ENCODE peak calls at places on chromosomes 11 and 22, in ten cellular contexts. C, P, R, D, S, H, B, O, Y and V are unnamed samples.

GRCh38 chr22:29813563-29813962 is 24.5 kb downstream of the ASCC2 start:
- DNase-seq in B (no peak), H (no peak), C (no peak), P (no peak), O (no peak), S (no peak), R (peak), D (no peak), Y (peak), V (peak)

GRCh38 chr22:29753808-29754657 is 12.8 kb downstream of the ZMAT5 start:
- DNase-seq in C (no peak), P (no peak), R (no peak), B (no peak), S (no peak), Y (no peak), H (no peak), D (no peak), O (no peak), V (no peak)

GRCh38 chr11:61495801-61496601 is 12.5 kb upstream of the LRRC10B start:
- DNase-seq in D (no peak), Y (no peak), P (no peak), H (no peak), O (no peak), C (no peak), B (no peak), R (no peak), S (no peak), V (no peak)

GRCh38 chr11:110294509-110294908 is 1.9 kb downstream of the RDX start:
- DNase-seq in D (no peak), C (no peak), B (no peak), Y (peak), S (no peak), R (no peak), O (no peak), H (no peak), P (no peak), V (no peak)

GRCh38 chr11:84887055-84887629 is 740.0 kb downstream of the DLG2 start:
- DNase-seq in H (no peak), D (no peak), C (no peak), B (no peak), P (no peak), S (no peak), O (no peak), Y (no peak), R (no peak), V (no peak)

GRCh38 chr22:36417281-36417686 is 29.5 kb upstream of the MYH9 start:
- DNase-seq in D (no peak), P (no peak), S (no peak), R (no peak), B (no peak), O (peak), C (no peak), Y (peak), H (peak), V (peak)

GRCh38 chr22:27573280-27573711 is 228.3 kb downstream of the MN1 start:
- DNase-seq in S (no peak), H (no peak), D (no peak), C (no peak), Y (no peak), B (no peak), O (no peak), P (no peak), R (no peak), V (no peak)

GRCh38 chr11:199004-199581 is 6.2 kb downstream of the SCGB1C1 start:
- DNase-seq in H (peak), S (no peak), R (no peak), C (no peak), B (no peak), Y (no peak), O (peak), D (no peak), P (peak), V (no peak)

GRCh38 chr11:130227373-130227772 is 67.8 kb downstream of the ST14 start:
- DNase-seq in C (no peak), S (no peak), R (no peak), H (no peak), O (no peak), B (no peak), D (peak), Y (no peak), P (no peak), V (no peak)

GRCh38 chr22:42752230-42752746 is 31.6 kb upstream of the A4GALT start:
- DNase-seq in C (no peak), H (no peak), B (no peak), Y (no peak), D (no peak), O (no peak), P (no peak), R (no peak), S (no peak), V (no peak)

GRCh38 chr11:70033711-70034070 is 44.4 kb upstream of the ANO1 start:
- DNase-seq in B (no peak), D (no peak), C (no peak), P (no peak), Y (no peak), R (no peak), S (no peak), O (no peak), H (no peak), V (no peak)

GRCh38 chr11:13110145-13110544 is 101.0 kb downstream of the RASSF10 start:
- DNase-seq in D (no peak), C (no peak), Y (no peak), S (no peak), R (no peak), O (no peak), P (no peak), B (no peak), H (no peak), V (no peak)

GRCh38 chr22:19631899-19632670 is 82.2 kb upstream of the SEPTIN5 start:
- DNase-seq in S (no peak), C (no peak), R (peak), Y (peak), B (no peak), P (no peak), O (peak), H (no peak), D (peak), V (no peak)

GRCh38 chr22:20530368-20531153 is 23.2 kb downstream of the MED15 start:
- DNase-seq in P (no peak), R (no peak), D (no peak), H (peak), S (no peak), B (no peak), O (peak), Y (peak), C (peak), V (peak)

GRCh38 chr11:304061-304506 is 3.5 kb upstream of the IFITM2 start:
- DNase-seq in O (no peak), D (no peak), C (no peak), S (no peak), Y (no peak), H (no peak), P (no peak), R (no peak), B (no peak), V (no peak)

GRCh38 chr22:50665738-50666137 is 6.9 kb upstream of the SHANK3 start:
- DNase-seq in S (no peak), C (no peak), Y (no peak), B (no peak), H (no peak), O (peak), P (no peak), D (no peak), R (no peak), V (no peak)

GRCh38 chr11:87368876-87369480 is 331.2 kb downstream of the TMEM135 start:
- DNase-seq in Y (peak), R (peak), S (no peak), O (no peak), H (no peak), P (no peak), D (no peak), C (no peak), B (no peak), V (no peak)

GRCh38 chr11:71206186-71206585 is 46.2 kb downstream of the SHANK2 start:
- DNase-seq in Y (no peak), S (no peak), D (no peak), B (no peak), O (no peak), P (no peak), C (no peak), H (peak), R (peak), V (peak)